ENCODE peak calls at places on chromosomes 3 and 15, in five cellular contexts. One of them, this sample, is unnamed.

GRCh38 chr3:72306800-72307341 is 521.9 kb upstream of the PROK2 start:
- DNase-seq in stimulated activated naive CD8-positive, alpha-beta T cell treated with anti-CD3 and anti-CD28 coated beads, Interleukin-15, amount 100 ng/mL, for 72 hours: no peak
- DNase-seq in T-helper 17 cell: no peak
- DNase-seq in GM23338: peak; percentile 41
- DNase-seq in cardiac fibroblast: peak; percentile 27
- DNase-seq in this sample: no peak

GRCh38 chr15:85003593-85004312 is 22.1 kb downstream of the PDE8A start:
- DNase-seq in cardiac fibroblast: no peak
- DNase-seq in stimulated activated naive CD8-positive, alpha-beta T cell treated with anti-CD3 and anti-CD28 coated beads, Interleukin-15, amount 100 ng/mL, for 72 hours: no peak
- DNase-seq in GM23338: no peak
- DNase-seq in T-helper 17 cell: no peak
- DNase-seq in this sample: peak; percentile 34

GRCh38 chr3:44984335-44984734 is 8.3 kb downstream of the EXOSC7 start:
- DNase-seq in cardiac fibroblast: no peak
- DNase-seq in T-helper 17 cell: no peak
- DNase-seq in stimulated activated naive CD8-positive, alpha-beta T cell treated with anti-CD3 and anti-CD28 coated beads, Interleukin-15, amount 100 ng/mL, for 72 hours: no peak
- DNase-seq in GM23338: no peak
- DNase-seq in this sample: no peak

GRCh38 chr15:42796955-42797779 is 60.2 kb upstream of the CDAN1 start:
- DNase-seq in T-helper 17 cell: no peak
- DNase-seq in cardiac fibroblast: peak; percentile 46
- DNase-seq in stimulated activated naive CD8-positive, alpha-beta T cell treated with anti-CD3 and anti-CD28 coated beads, Interleukin-15, amount 100 ng/mL, for 72 hours: no peak
- DNase-seq in GM23338: peak; percentile 28
- DNase-seq in this sample: no peak

GRCh38 chr15:100107606-100108225 is 234.1 kb downstream of the ADAMTS17 start:
- DNase-seq in stimulated activated naive CD8-positive, alpha-beta T cell treated with anti-CD3 and anti-CD28 coated beads, Interleukin-15, amount 100 ng/mL, for 72 hours: no peak
- DNase-seq in cardiac fibroblast: no peak
- DNase-seq in GM23338: no peak
- DNase-seq in T-helper 17 cell: no peak
- DNase-seq in this sample: no peak

GRCh38 chr3:113113361-113113760 is 98.0 kb upstream of the BOC start:
- DNase-seq in T-helper 17 cell: no peak
- DNase-seq in stimulated activated naive CD8-positive, alpha-beta T cell treated with anti-CD3 and anti-CD28 coated beads, Interleukin-15, amount 100 ng/mL, for 72 hours: no peak
- DNase-seq in GM23338: no peak
- DNase-seq in cardiac fibroblast: no peak
- DNase-seq in this sample: no peak

GRCh38 chr3:132055872-132056271 is 21.1 kb upstream of the CPNE4 start:
- DNase-seq in stimulated activated naive CD8-positive, alpha-beta T cell treated with anti-CD3 and anti-CD28 coated beads, Interleukin-15, amount 100 ng/mL, for 72 hours: no peak
- DNase-seq in cardiac fibroblast: no peak
- DNase-seq in GM23338: no peak
- DNase-seq in T-helper 17 cell: no peak
- DNase-seq in this sample: no peak

GRCh38 chr3:72255736-72256559 is 471.0 kb upstream of the PROK2 start:
- DNase-seq in stimulated activated naive CD8-positive, alpha-beta T cell treated with anti-CD3 and anti-CD28 coated beads, Interleukin-15, amount 100 ng/mL, for 72 hours: peak; percentile 34
- DNase-seq in GM23338: peak; percentile 9
- DNase-seq in T-helper 17 cell: no peak
- DNase-seq in cardiac fibroblast: no peak
- DNase-seq in this sample: no peak

GRCh38 chr3:171790574-171790897 is 19.7 kb downstream of the PLD1 start:
- DNase-seq in GM23338: no peak
- DNase-seq in stimulated activated naive CD8-positive, alpha-beta T cell treated with anti-CD3 and anti-CD28 coated beads, Interleukin-15, amount 100 ng/mL, for 72 hours: no peak
- DNase-seq in T-helper 17 cell: no peak
- DNase-seq in cardiac fibroblast: no peak
- DNase-seq in this sample: no peak

GRCh38 chr3:183015185-183015584 is 34.8 kb upstream of the DCUN1D1 start:
- DNase-seq in cardiac fibroblast: no peak
- DNase-seq in GM23338: no peak
- DNase-seq in stimulated activated naive CD8-positive, alpha-beta T cell treated with anti-CD3 and anti-CD28 coated beads, Interleukin-15, amount 100 ng/mL, for 72 hours: no peak
- DNase-seq in T-helper 17 cell: no peak
- DNase-seq in this sample: no peak

GRCh38 chr3:31960793-31961431 is 20.1 kb downstream of the OSBPL10 start:
- DNase-seq in T-helper 17 cell: no peak
- DNase-seq in cardiac fibroblast: peak; percentile 80
- DNase-seq in GM23338: peak; percentile 65
- DNase-seq in stimulated activated naive CD8-positive, alpha-beta T cell treated with anti-CD3 and anti-CD28 coated beads, Interleukin-15, amount 100 ng/mL, for 72 hours: no peak
- DNase-seq in this sample: no peak

GRCh38 chr3:98445949-98446406 is 17.0 kb upstream of the OR5K1 start:
- DNase-seq in stimulated activated naive CD8-positive, alpha-beta T cell treated with anti-CD3 and anti-CD28 coated beads, Interleukin-15, amount 100 ng/mL, for 72 hours: no peak
- DNase-seq in GM23338: no peak
- DNase-seq in T-helper 17 cell: no peak
- DNase-seq in cardiac fibroblast: no peak
- DNase-seq in this sample: no peak

GRCh38 chr15:83475551-83475950 is 28.4 kb downstream of the SH3GL3 start:
- DNase-seq in cardiac fibroblast: peak; percentile 25
- DNase-seq in GM23338: peak; percentile 53
- DNase-seq in stimulated activated naive CD8-positive, alpha-beta T cell treated with anti-CD3 and anti-CD28 coated beads, Interleukin-15, amount 100 ng/mL, for 72 hours: no peak
- DNase-seq in T-helper 17 cell: no peak
- DNase-seq in this sample: no peak

GRCh38 chr3:103991461-103992115 is 1375.1 kb upstream of the ALCAM start:
- DNase-seq in stimulated activated naive CD8-positive, alpha-beta T cell treated with anti-CD3 and anti-CD28 coated beads, Interleukin-15, amount 100 ng/mL, for 72 hours: no peak
- DNase-seq in T-helper 17 cell: no peak
- DNase-seq in GM23338: peak; percentile 75
- DNase-seq in cardiac fibroblast: peak; percentile 5
- DNase-seq in this sample: no peak

GRCh38 chr3:34725774-34726173 is 913.6 kb upstream of the ARPP21 start:
- DNase-seq in GM23338: no peak
- DNase-seq in T-helper 17 cell: no peak
- DNase-seq in stimulated activated naive CD8-positive, alpha-beta T cell treated with anti-CD3 and anti-CD28 coated beads, Interleukin-15, amount 100 ng/mL, for 72 hours: no peak
- DNase-seq in cardiac fibroblast: no peak
- DNase-seq in this sample: no peak

GRCh38 chr3:52220380-52221026 is 4.9 kb downstream of the TLR9 start:
- DNase-seq in T-helper 17 cell: peak; percentile 76
- DNase-seq in GM23338: peak; percentile 90
- DNase-seq in cardiac fibroblast: peak; percentile 79
- DNase-seq in stimulated activated naive CD8-positive, alpha-beta T cell treated with anti-CD3 and anti-CD28 coated beads, Interleukin-15, amount 100 ng/mL, for 72 hours: peak; percentile 88
- DNase-seq in this sample: no peak

GRCh38 chr3:171374260-171374659 is 85.9 kb downstream of the TNIK start:
- DNase-seq in cardiac fibroblast: peak; percentile 28
- DNase-seq in GM23338: no peak
- DNase-seq in T-helper 17 cell: no peak
- DNase-seq in stimulated activated naive CD8-positive, alpha-beta T cell treated with anti-CD3 and anti-CD28 coated beads, Interleukin-15, amount 100 ng/mL, for 72 hours: no peak
- DNase-seq in this sample: no peak

GRCh38 chr3:79490165-79491028 is 277.4 kb downstream of the ROBO1 start:
- DNase-seq in T-helper 17 cell: no peak
- DNase-seq in GM23338: peak; percentile 29
- DNase-seq in stimulated activated naive CD8-positive, alpha-beta T cell treated with anti-CD3 and anti-CD28 coated beads, Interleukin-15, amount 100 ng/mL, for 72 hours: no peak
- DNase-seq in cardiac fibroblast: peak; percentile 71
- DNase-seq in this sample: no peak

GRCh38 chr3:158849747-158850146 is 47.9 kb downstream of the MFSD1 start:
- DNase-seq in T-helper 17 cell: no peak
- DNase-seq in GM23338: no peak
- DNase-seq in cardiac fibroblast: no peak
- DNase-seq in stimulated activated naive CD8-positive, alpha-beta T cell treated with anti-CD3 and anti-CD28 coated beads, Interleukin-15, amount 100 ng/mL, for 72 hours: no peak
- DNase-seq in this sample: no peak

GRCh38 chr3:156382458-156383346 is 172.2 kb downstream of the SSR3 start:
- DNase-seq in stimulated activated naive CD8-positive, alpha-beta T cell treated with anti-CD3 and anti-CD28 coated beads, Interleukin-15, amount 100 ng/mL, for 72 hours: no peak
- DNase-seq in cardiac fibroblast: peak; percentile 66
- DNase-seq in T-helper 17 cell: no peak
- DNase-seq in GM23338: peak; percentile 77
- DNase-seq in this sample: no peak

GRCh38 chr15:41655716-41656115 is 4.5 kb upstream of the MGA start:
- DNase-seq in cardiac fibroblast: peak; percentile 21
- DNase-seq in T-helper 17 cell: no peak
- DNase-seq in GM23338: no peak
- DNase-seq in stimulated activated naive CD8-positive, alpha-beta T cell treated with anti-CD3 and anti-CD28 coated beads, Interleukin-15, amount 100 ng/mL, for 72 hours: no peak
- DNase-seq in this sample: no peak

GRCh38 chr3:116445291-116445841 is at the start of gene LSAMP:
- DNase-seq in T-helper 17 cell: no peak
- DNase-seq in GM23338: peak; percentile 80
- DNase-seq in stimulated activated naive CD8-positive, alpha-beta T cell treated with anti-CD3 and anti-CD28 coated beads, Interleukin-15, amount 100 ng/mL, for 72 hours: no peak
- DNase-seq in cardiac fibroblast: no peak
- DNase-seq in this sample: no peak

GRCh38 chr3:159238646-159239045 is 436.8 kb downstream of the MFSD1 start:
- DNase-seq in cardiac fibroblast: no peak
- DNase-seq in stimulated activated naive CD8-positive, alpha-beta T cell treated with anti-CD3 and anti-CD28 coated beads, Interleukin-15, amount 100 ng/mL, for 72 hours: no peak
- DNase-seq in T-helper 17 cell: no peak
- DNase-seq in GM23338: no peak
- DNase-seq in this sample: no peak

GRCh38 chr15:78006567-78007205 is 70.8 kb downstream of the TBC1D2B start:
- DNase-seq in cardiac fibroblast: no peak
- DNase-seq in stimulated activated naive CD8-positive, alpha-beta T cell treated with anti-CD3 and anti-CD28 coated beads, Interleukin-15, amount 100 ng/mL, for 72 hours: no peak
- DNase-seq in GM23338: no peak
- DNase-seq in T-helper 17 cell: no peak
- DNase-seq in this sample: no peak

GRCh38 chr3:126488886-126489569 is 13.3 kb upstream of the ZXDC start:
- DNase-seq in T-helper 17 cell: no peak
- DNase-seq in stimulated activated naive CD8-positive, alpha-beta T cell treated with anti-CD3 and anti-CD28 coated beads, Interleukin-15, amount 100 ng/mL, for 72 hours: no peak
- DNase-seq in GM23338: no peak
- DNase-seq in cardiac fibroblast: no peak
- DNase-seq in this sample: no peak

GRCh38 chr3:94004301-94004910 is 24.0 kb downstream of the STX19 start:
- DNase-seq in cardiac fibroblast: peak; percentile 83
- DNase-seq in T-helper 17 cell: no peak
- DNase-seq in stimulated activated naive CD8-positive, alpha-beta T cell treated with anti-CD3 and anti-CD28 coated beads, Interleukin-15, amount 100 ng/mL, for 72 hours: no peak
- DNase-seq in GM23338: peak; percentile 61
- DNase-seq in this sample: peak; percentile 18

GRCh38 chr3:62154457-62155148 is 218.7 kb downstream of the FEZF2 start:
- DNase-seq in cardiac fibroblast: no peak
- DNase-seq in stimulated activated naive CD8-positive, alpha-beta T cell treated with anti-CD3 and anti-CD28 coated beads, Interleukin-15, amount 100 ng/mL, for 72 hours: no peak
- DNase-seq in T-helper 17 cell: no peak
- DNase-seq in GM23338: peak; percentile 22
- DNase-seq in this sample: no peak

GRCh38 chr3:71949403-71949802 is 164.5 kb upstream of the PROK2 start:
- DNase-seq in stimulated activated naive CD8-positive, alpha-beta T cell treated with anti-CD3 and anti-CD28 coated beads, Interleukin-15, amount 100 ng/mL, for 72 hours: no peak
- DNase-seq in cardiac fibroblast: no peak
- DNase-seq in GM23338: no peak
- DNase-seq in T-helper 17 cell: no peak
- DNase-seq in this sample: no peak

GRCh38 chr3:112321867-112322652 is 10.9 kb upstream of the CD200 start:
- DNase-seq in cardiac fibroblast: no peak
- DNase-seq in T-helper 17 cell: no peak
- DNase-seq in GM23338: no peak
- DNase-seq in stimulated activated naive CD8-positive, alpha-beta T cell treated with anti-CD3 and anti-CD28 coated beads, Interleukin-15, amount 100 ng/mL, for 72 hours: no peak
- DNase-seq in this sample: no peak

GRCh38 chr15:25693321-25694237 is 169.5 kb downstream of the ATP10A start:
- DNase-seq in stimulated activated naive CD8-positive, alpha-beta T cell treated with anti-CD3 and anti-CD28 coated beads, Interleukin-15, amount 100 ng/mL, for 72 hours: peak; percentile 25
- DNase-seq in T-helper 17 cell: no peak
- DNase-seq in cardiac fibroblast: peak; percentile 43
- DNase-seq in GM23338: peak; percentile 64
- DNase-seq in this sample: no peak

GRCh38 chr3:44803298-44803697 is 41.7 kb downstream of the KIF15 start:
- DNase-seq in T-helper 17 cell: no peak
- DNase-seq in cardiac fibroblast: no peak
- DNase-seq in stimulated activated naive CD8-positive, alpha-beta T cell treated with anti-CD3 and anti-CD28 coated beads, Interleukin-15, amount 100 ng/mL, for 72 hours: no peak
- DNase-seq in GM23338: no peak
- DNase-seq in this sample: no peak

GRCh38 chr15:57604502-57604901 is 12.8 kb downstream of the MYZAP start:
- DNase-seq in cardiac fibroblast: no peak
- DNase-seq in stimulated activated naive CD8-positive, alpha-beta T cell treated with anti-CD3 and anti-CD28 coated beads, Interleukin-15, amount 100 ng/mL, for 72 hours: no peak
- DNase-seq in GM23338: no peak
- DNase-seq in T-helper 17 cell: no peak
- DNase-seq in this sample: no peak

GRCh38 chr3:81839504-81840094 is 78.2 kb upstream of the GBE1 start:
- DNase-seq in cardiac fibroblast: no peak
- DNase-seq in T-helper 17 cell: no peak
- DNase-seq in GM23338: no peak
- DNase-seq in stimulated activated naive CD8-positive, alpha-beta T cell treated with anti-CD3 and anti-CD28 coated beads, Interleukin-15, amount 100 ng/mL, for 72 hours: no peak
- DNase-seq in this sample: no peak

GRCh38 chr15:84772031-84772430 is 23.6 kb downstream of the ZNF592 start:
- DNase-seq in stimulated activated naive CD8-positive, alpha-beta T cell treated with anti-CD3 and anti-CD28 coated beads, Interleukin-15, amount 100 ng/mL, for 72 hours: no peak
- DNase-seq in T-helper 17 cell: no peak
- DNase-seq in cardiac fibroblast: no peak
- DNase-seq in GM23338: no peak
- DNase-seq in this sample: no peak

GRCh38 chr3:151404316-151404715 is 19.8 kb upstream of the P2RY12 start:
- DNase-seq in GM23338: no peak
- DNase-seq in stimulated activated naive CD8-positive, alpha-beta T cell treated with anti-CD3 and anti-CD28 coated beads, Interleukin-15, amount 100 ng/mL, for 72 hours: no peak
- DNase-seq in T-helper 17 cell: no peak
- DNase-seq in cardiac fibroblast: peak; percentile 31
- DNase-seq in this sample: no peak

GRCh38 chr3:146187334-146187950 is 26.5 kb upstream of the PLOD2 start:
- DNase-seq in T-helper 17 cell: no peak
- DNase-seq in GM23338: peak; percentile 60
- DNase-seq in cardiac fibroblast: peak; percentile 68
- DNase-seq in stimulated activated naive CD8-positive, alpha-beta T cell treated with anti-CD3 and anti-CD28 coated beads, Interleukin-15, amount 100 ng/mL, for 72 hours: no peak
- DNase-seq in this sample: no peak